ENCODE peak calls at places on chromosomes 16 and 17, in nine cellular contexts. M, A, I, E, C, Z, D, X and N are unnamed samples.

GRCh38 chr16:82855471-82855870 is 228.7 kb downstream of the CDH13 start:
- DNase-seq in M (no peak), A (no peak), I (no peak), E (no peak), C (no peak), Z (no peak), D (no peak), X (no peak), N (no peak)

GRCh38 chr16:15641753-15642556 is 999 bp downstream of the MARF1 start:
- DNase-seq in M (no peak), A (no peak), I (no peak), E (no peak), C (no peak), Z (no peak), D (no peak), X (no peak), N (no peak)

GRCh38 chr16:56344518-56345405 is 80.6 kb downstream of the AMFR start:
- DNase-seq in M (peak), A (no peak), I (no peak), E (no peak), C (no peak), Z (no peak), D (no peak), X (peak), N (no peak)

GRCh38 chr17:42023524-42024349 is 3.8 kb downstream of the NKIRAS2 start:
- DNase-seq in M (no peak), A (no peak), I (no peak), E (no peak), C (no peak), Z (no peak), D (no peak), X (peak), N (peak)

GRCh38 chr17:64682261-64683181 is 20.4 kb upstream of the SMURF2 start:
- DNase-seq in M (peak), A (no peak), I (no peak), E (no peak), C (no peak), Z (no peak), D (no peak), X (no peak), N (no peak)

GRCh38 chr17:30997270-30997669 is 26.4 kb downstream of the RNF135 start:
- DNase-seq in M (no peak), A (no peak), I (no peak), E (no peak), C (no peak), Z (no peak), D (no peak), X (no peak), N (no peak)

GRCh38 chr17:31433091-31433790 is 41.8 kb downstream of the RAB11FIP4 start:
- DNase-seq in M (no peak), A (no peak), I (peak), E (no peak), C (no peak), Z (no peak), D (no peak), X (no peak), N (no peak)

GRCh38 chr16:80947708-80948615 is 58.7 kb downstream of the CMC2 start:
- DNase-seq in M (no peak), A (no peak), I (no peak), E (no peak), C (no peak), Z (no peak), D (no peak), X (no peak), N (no peak)

GRCh38 chr17:58032691-58033415 is 25.8 kb upstream of the SRSF1 start:
- DNase-seq in M (no peak), A (no peak), I (no peak), E (peak), C (no peak), Z (no peak), D (no peak), X (no peak), N (no peak)

GRCh38 chr17:65171753-65172152 is 34.6 kb downstream of the RGS9 start:
- DNase-seq in M (no peak), A (no peak), I (no peak), E (no peak), C (no peak), Z (no peak), D (no peak), X (no peak), N (no peak)

GRCh38 chr16:11836653-11837244 is 14.6 kb downstream of the RSL1D1 start:
- DNase-seq in M (no peak), A (no peak), I (no peak), E (peak), C (no peak), Z (no peak), D (no peak), X (no peak), N (no peak)

GRCh38 chr17:73706858-73707257 is 62.6 kb upstream of the SDK2 start:
- DNase-seq in M (no peak), A (peak), I (no peak), E (no peak), C (no peak), Z (no peak), D (no peak), X (no peak), N (no peak)

GRCh38 chr16:70677499-70678120 is 8.2 kb downstream of the MTSS2 start:
- DNase-seq in M (no peak), A (no peak), I (no peak), E (no peak), C (no peak), Z (no peak), D (no peak), X (peak), N (no peak)

GRCh38 chr17:58337600-58338453 is 9.2 kb upstream of the TSPOAP1 start:
- DNase-seq in M (no peak), A (no peak), I (peak), E (peak), C (no peak), Z (no peak), D (no peak), X (peak), N (peak)

GRCh38 chr17:7685533-7686220 is 1.6 kb downstream of the TP53 start:
- DNase-seq in M (peak), A (peak), I (peak), E (peak), C (peak), Z (peak), D (peak), X (peak), N (peak)

GRCh38 chr16:8096211-8096610 is 494.1 kb downstream of the TMEM114 start:
- DNase-seq in M (no peak), A (peak), I (no peak), E (no peak), C (no peak), Z (no peak), D (no peak), X (no peak), N (no peak)

GRCh38 chr17:81481815-81482505 is 30.6 kb downstream of the ACTG1 start:
- DNase-seq in M (no peak), A (no peak), I (no peak), E (no peak), C (no peak), Z (no peak), D (no peak), X (no peak), N (no peak)

GRCh38 chr16:10385725-10386516 is at the start of gene ATF7IP2:
- DNase-seq in M (no peak), A (no peak), I (peak), E (peak), C (peak), Z (no peak), D (peak), X (peak), N (peak)

GRCh38 chr16:69476920-69477418 is 52.5 kb downstream of the CYB5B start:
- DNase-seq in M (peak), A (no peak), I (no peak), E (no peak), C (no peak), Z (no peak), D (peak), X (no peak), N (no peak)

GRCh38 chr17:66508896-66509843 is 206.8 kb downstream of the PRKCA start:
- DNase-seq in M (peak), A (no peak), I (peak), E (no peak), C (no peak), Z (peak), D (peak), X (no peak), N (peak)

GRCh38 chr17:32755045-32755805 is 121.7 kb downstream of the MYO1D start:
- DNase-seq in M (peak), A (peak), I (no peak), E (peak), C (no peak), Z (peak), D (peak), X (no peak), N (no peak)

GRCh38 chr17:83096401-83097220 is 17.2 kb downstream of the METRNL start:
- DNase-seq in M (peak), A (no peak), I (no peak), E (no peak), C (no peak), Z (no peak), D (peak), X (no peak), N (peak)

GRCh38 chr16:57240872-57241271 is 4.2 kb upstream of the ARL2BP start:
- DNase-seq in M (no peak), A (no peak), I (no peak), E (no peak), C (no peak), Z (no peak), D (no peak), X (no peak), N (no peak)